ENCODE peak calls at places on chromosomes 12 and 14, in six cellular contexts. One of them, this sample, is unnamed.

GRCh38 chr12:114902665-114903393 is 218.9 kb upstream of the TBX3 start:
- DNase-seq in NCI-H774: peak
- DNase-seq in posterior cingulate gyrus: no peak
- DNase-seq in cerebellar nuclear complex: no peak
- DNase-seq in activated CD8-positive, alpha-beta memory T cell treated with anti-CD3 and anti-CD28 coated beads, Interleukin-2, amount 10 ng/mL, durations not matched to agents 7 days and 5 days: no peak
- DNase-seq in AG04450: peak
- DNase-seq in this sample: no peak

GRCh38 chr14:103281496-103282231 is 52.4 kb upstream of the EIF5 start:
- DNase-seq in NCI-H774: no peak
- DNase-seq in activated CD8-positive, alpha-beta memory T cell treated with anti-CD3 and anti-CD28 coated beads, Interleukin-2, amount 10 ng/mL, durations not matched to agents 7 days and 5 days: no peak
- DNase-seq in posterior cingulate gyrus: no peak
- DNase-seq in cerebellar nuclear complex: no peak
- DNase-seq in AG04450: no peak
- DNase-seq in this sample: no peak

GRCh38 chr12:57475271-57476161 is 4.2 kb downstream of the ARHGAP9 start:
- DNase-seq in posterior cingulate gyrus: peak
- DNase-seq in activated CD8-positive, alpha-beta memory T cell treated with anti-CD3 and anti-CD28 coated beads, Interleukin-2, amount 10 ng/mL, durations not matched to agents 7 days and 5 days: no peak
- DNase-seq in AG04450: no peak
- DNase-seq in cerebellar nuclear complex: no peak
- DNase-seq in NCI-H774: no peak
- DNase-seq in this sample: no peak

GRCh38 chr12:57725851-57726150 is 12.7 kb downstream of the AGAP2 start:
- DNase-seq in AG04450: no peak
- DNase-seq in posterior cingulate gyrus: no peak
- DNase-seq in activated CD8-positive, alpha-beta memory T cell treated with anti-CD3 and anti-CD28 coated beads, Interleukin-2, amount 10 ng/mL, durations not matched to agents 7 days and 5 days: no peak
- DNase-seq in cerebellar nuclear complex: no peak
- DNase-seq in NCI-H774: no peak
- DNase-seq in this sample: no peak

GRCh38 chr12:101076940-101077351 is 133.1 kb downstream of the SLC5A8 start:
- DNase-seq in NCI-H774: no peak
- DNase-seq in cerebellar nuclear complex: no peak
- DNase-seq in posterior cingulate gyrus: no peak
- DNase-seq in AG04450: no peak
- DNase-seq in activated CD8-positive, alpha-beta memory T cell treated with anti-CD3 and anti-CD28 coated beads, Interleukin-2, amount 10 ng/mL, durations not matched to agents 7 days and 5 days: no peak
- DNase-seq in this sample: no peak

GRCh38 chr12:40942326-40942725 is 245.8 kb upstream of the PDZRN4 start:
- DNase-seq in activated CD8-positive, alpha-beta memory T cell treated with anti-CD3 and anti-CD28 coated beads, Interleukin-2, amount 10 ng/mL, durations not matched to agents 7 days and 5 days: no peak
- DNase-seq in posterior cingulate gyrus: no peak
- DNase-seq in cerebellar nuclear complex: no peak
- DNase-seq in NCI-H774: no peak
- DNase-seq in AG04450: no peak
- DNase-seq in this sample: no peak

GRCh38 chr12:115011703-115012102 is 327.7 kb upstream of the TBX3 start:
- DNase-seq in NCI-H774: no peak
- DNase-seq in activated CD8-positive, alpha-beta memory T cell treated with anti-CD3 and anti-CD28 coated beads, Interleukin-2, amount 10 ng/mL, durations not matched to agents 7 days and 5 days: no peak
- DNase-seq in cerebellar nuclear complex: no peak
- DNase-seq in AG04450: no peak
- DNase-seq in posterior cingulate gyrus: no peak
- DNase-seq in this sample: no peak

GRCh38 chr14:28901631-28902030 is 135.0 kb downstream of the FOXG1 start:
- DNase-seq in NCI-H774: no peak
- DNase-seq in posterior cingulate gyrus: no peak
- DNase-seq in activated CD8-positive, alpha-beta memory T cell treated with anti-CD3 and anti-CD28 coated beads, Interleukin-2, amount 10 ng/mL, durations not matched to agents 7 days and 5 days: no peak
- DNase-seq in AG04450: no peak
- DNase-seq in cerebellar nuclear complex: no peak
- DNase-seq in this sample: no peak

GRCh38 chr12:70774055-70774454 is 136.8 kb upstream of the PTPRB start:
- DNase-seq in activated CD8-positive, alpha-beta memory T cell treated with anti-CD3 and anti-CD28 coated beads, Interleukin-2, amount 10 ng/mL, durations not matched to agents 7 days and 5 days: no peak
- DNase-seq in posterior cingulate gyrus: no peak
- DNase-seq in AG04450: no peak
- DNase-seq in cerebellar nuclear complex: no peak
- DNase-seq in NCI-H774: no peak
- DNase-seq in this sample: no peak

GRCh38 chr14:106044949-106045596 is 518.7 kb downstream of the TMEM121 start:
- DNase-seq in cerebellar nuclear complex: no peak
- DNase-seq in NCI-H774: no peak
- DNase-seq in AG04450: no peak
- DNase-seq in posterior cingulate gyrus: no peak
- DNase-seq in activated CD8-positive, alpha-beta memory T cell treated with anti-CD3 and anti-CD28 coated beads, Interleukin-2, amount 10 ng/mL, durations not matched to agents 7 days and 5 days: peak
- DNase-seq in this sample: peak

GRCh38 chr14:22002860-22003284 is 329.3 kb upstream of the OR4E1 start:
- DNase-seq in AG04450: no peak
- DNase-seq in NCI-H774: no peak
- DNase-seq in cerebellar nuclear complex: no peak
- DNase-seq in posterior cingulate gyrus: no peak
- DNase-seq in activated CD8-positive, alpha-beta memory T cell treated with anti-CD3 and anti-CD28 coated beads, Interleukin-2, amount 10 ng/mL, durations not matched to agents 7 days and 5 days: peak
- DNase-seq in this sample: no peak

GRCh38 chr14:106506901-106507305 is 980.5 kb downstream of the TMEM121 start:
- DNase-seq in activated CD8-positive, alpha-beta memory T cell treated with anti-CD3 and anti-CD28 coated beads, Interleukin-2, amount 10 ng/mL, durations not matched to agents 7 days and 5 days: peak
- DNase-seq in NCI-H774: no peak
- DNase-seq in posterior cingulate gyrus: no peak
- DNase-seq in cerebellar nuclear complex: no peak
- DNase-seq in AG04450: no peak
- DNase-seq in this sample: no peak

GRCh38 chr14:92690171-92691011 is 58.0 kb downstream of the LGMN start:
- DNase-seq in NCI-H774: peak
- DNase-seq in AG04450: peak
- DNase-seq in activated CD8-positive, alpha-beta memory T cell treated with anti-CD3 and anti-CD28 coated beads, Interleukin-2, amount 10 ng/mL, durations not matched to agents 7 days and 5 days: no peak
- DNase-seq in posterior cingulate gyrus: no peak
- DNase-seq in cerebellar nuclear complex: no peak
- DNase-seq in this sample: no peak

GRCh38 chr14:76961631-76962302 is 66.7 kb downstream of the IRF2BPL start:
- DNase-seq in posterior cingulate gyrus: peak
- DNase-seq in AG04450: peak
- DNase-seq in activated CD8-positive, alpha-beta memory T cell treated with anti-CD3 and anti-CD28 coated beads, Interleukin-2, amount 10 ng/mL, durations not matched to agents 7 days and 5 days: peak
- DNase-seq in NCI-H774: peak
- DNase-seq in cerebellar nuclear complex: no peak
- DNase-seq in this sample: peak